ENCODE peak calls at places on chromosomes 4 and X, in five cellular contexts. K, X, E, C and M are unnamed samples.

GRCh38 chr4:140251566-140251965 is 97.6 kb upstream of the MAML3 start:
- DNase-seq in K (no peak), X (no peak), E (no peak), C (no peak), M (no peak)

GRCh38 chr4:147833254-147833653 is 101.4 kb downstream of the ARHGAP10 start:
- DNase-seq in K (no peak), X (peak; percentile 68), E (no peak), C (no peak), M (no peak)

GRCh38 chr4:48138511-48138910 is 4.5 kb upstream of the TXK start:
- DNase-seq in K (no peak), X (no peak), E (no peak), C (no peak), M (no peak)

GRCh38 chr4:687048-687974 is 1.6 kb downstream of the SLC49A3 start:
- DNase-seq in K (no peak), X (peak; percentile 95), E (peak; percentile 84), C (no peak), M (no peak)

GRCh38 chr4:156934259-156934635 is 37.4 kb downstream of the PDGFC start:
- DNase-seq in K (no peak), X (no peak), E (no peak), C (no peak), M (no peak)

GRCh38 chr4:142095886-142096605 is 459.7 kb downstream of the IL15 start:
- DNase-seq in K (no peak), X (peak; percentile 96), E (peak; percentile 73), C (no peak), M (no peak)

GRCh38 chr4:68433582-68433981 is 13.7 kb upstream of the TMPRSS11E start:
- DNase-seq in K (no peak), X (no peak), E (no peak), C (no peak), M (no peak)

GRCh38 chrX:40262641-40263560 is 165.1 kb upstream of the BCOR start:
- DNase-seq in K (no peak), X (peak; percentile 67), E (peak; percentile 22), C (no peak), M (no peak)

GRCh38 chr4:118803253-118803652 is 32.7 kb downstream of the SEC24D start:
- DNase-seq in K (no peak), X (no peak), E (no peak), C (no peak), M (no peak)

GRCh38 chr4:174198396-174199179 is 84.9 kb downstream of the FBXO8 start:
- DNase-seq in K (no peak), X (peak; percentile 94), E (peak; percentile 53), C (no peak), M (no peak)

GRCh38 chr4:66169341-66169740 is 499.1 kb upstream of the EPHA5 start:
- DNase-seq in K (no peak), X (peak; percentile 50), E (peak; percentile 12), C (no peak), M (no peak)

GRCh38 chr4:7897811-7898210 is 41.9 kb downstream of the AFAP1 start:
- DNase-seq in K (no peak), X (peak; percentile 63), E (no peak), C (no peak), M (no peak)

GRCh38 chr4:100357542-100357941 is 160.3 kb downstream of the EMCN start:
- DNase-seq in K (no peak), X (no peak), E (no peak), C (no peak), M (no peak)

GRCh38 chr4:184273166-184274147 is 55.8 kb upstream of the ENPP6 start:
- DNase-seq in K (no peak), X (no peak), E (no peak), C (no peak), M (no peak)

GRCh38 chrX:137565921-137566745 is at the start of gene ZIC3:
- DNase-seq in K (no peak), X (no peak), E (peak; percentile 33), C (peak; percentile 72), M (no peak)

GRCh38 chrX:26334232-26334631 is 118.3 kb downstream of the MAGEB5 start:
- DNase-seq in K (no peak), X (no peak), E (no peak), C (no peak), M (no peak)